ENCODE peak calls at places on chromosomes 2 and 18, in seven cellular contexts. N is sigmoid colon; S is heart right ventricle; P is aorta; J is AG04450; C is CD8-positive, alpha-beta memory T cell; X is breast epithelium. G is an unnamed sample.

GRCh38 chr2:53631313-53632125 is 136.1 kb upstream of the CHAC2 start:
- DNase-seq in N (no peak), S (no peak), P (no peak), J (no peak), C (no peak), X (no peak), G (no peak)

GRCh38 chr2:203867561-203868200 is at the start of gene CTLA4:
- DNase-seq in N (no peak), S (no peak), P (no peak), J (no peak), C (no peak), X (no peak), G (no peak)

GRCh38 chr2:63539416-63540162 is 48.7 kb downstream of the WDPCP start:
- DNase-seq in N (no peak), S (no peak), P (no peak), J (no peak), C (no peak), X (no peak), G (no peak)

GRCh38 chr2:36677995-36678605 is 18.4 kb upstream of the VIT start:
- DNase-seq in N (no peak), S (no peak), P (no peak), J (no peak), C (no peak), X (no peak), G (no peak)

GRCh38 chr18:23872701-23873550 is 141.6 kb upstream of the TTC39C start:
- DNase-seq in N (no peak), S (no peak), P (no peak), J (no peak), C (peak), X (no peak), G (peak)

GRCh38 chr18:72091369-72091768 is 452.8 kb downstream of the CBLN2 start:
- DNase-seq in N (no peak), S (no peak), P (no peak), J (no peak), C (no peak), X (no peak), G (no peak)

GRCh38 chr2:242013771-242014170 is 144.2 kb downstream of the RTP5 start:
- DNase-seq in N (no peak), S (no peak), P (no peak), J (no peak), C (no peak), X (peak), G (no peak)

GRCh38 chr18:46314011-46314410 is 209.8 kb downstream of the HAUS1 start:
- DNase-seq in N (no peak), S (no peak), P (peak), J (no peak), C (no peak), X (no peak), G (no peak)

GRCh38 chr18:67661555-67661954 is 145.0 kb upstream of the DSEL start:
- DNase-seq in N (no peak), S (no peak), P (no peak), J (no peak), C (no peak), X (no peak), G (no peak)

GRCh38 chr2:135954020-135954628 is 31.3 kb downstream of the DARS1 start:
- DNase-seq in N (no peak), S (no peak), P (no peak), J (no peak), C (no peak), X (no peak), G (no peak)

GRCh38 chr2:26172189-26172865 is 561 bp upstream of the GAREM2 start:
- DNase-seq in N (peak), S (no peak), P (no peak), J (no peak), C (no peak), X (peak), G (no peak)

GRCh38 chr2:20188851-20189250 is 36.1 kb downstream of the SDC1 start:
- DNase-seq in N (no peak), S (no peak), P (no peak), J (no peak), C (no peak), X (no peak), G (no peak)

GRCh38 chr2:217703102-217703501 is 299.7 kb downstream of the TNS1 start:
- DNase-seq in N (no peak), S (no peak), P (no peak), J (no peak), C (no peak), X (no peak), G (no peak)

GRCh38 chr2:26657265-26657664 is 16.1 kb upstream of the CIB4 start:
- DNase-seq in N (no peak), S (no peak), P (no peak), J (no peak), C (no peak), X (no peak), G (no peak)

GRCh38 chr18:13447621-13448020 is 229.1 kb downstream of the LDLRAD4 start:
- DNase-seq in N (no peak), S (peak), P (peak), J (no peak), C (no peak), X (no peak), G (no peak)

GRCh38 chr18:45652703-45653490 is 37.6 kb downstream of the SLC14A2 start:
- DNase-seq in N (no peak), S (no peak), P (no peak), J (no peak), C (no peak), X (no peak), G (no peak)

GRCh38 chr18:13457327-13457726 is 238.8 kb downstream of the LDLRAD4 start:
- DNase-seq in N (no peak), S (no peak), P (no peak), J (no peak), C (no peak), X (no peak), G (no peak)

GRCh38 chr2:28716265-28716865 is 35.3 kb upstream of the PPP1CB start:
- DNase-seq in N (peak), S (peak), P (no peak), J (peak), C (no peak), X (no peak), G (no peak)

GRCh38 chr2:127575185-127575765 is 39.8 kb downstream of the MYO7B start:
- DNase-seq in N (no peak), S (no peak), P (no peak), J (no peak), C (no peak), X (no peak), G (no peak)

GRCh38 chr2:232235716-232236115 is 142.8 kb upstream of the ALPP start:
- DNase-seq in N (no peak), S (no peak), P (no peak), J (no peak), C (no peak), X (no peak), G (no peak)

GRCh38 chr18:57461652-57462269 is 26.6 kb downstream of the ONECUT2 start:
- DNase-seq in N (no peak), S (no peak), P (no peak), J (no peak), C (no peak), X (no peak), G (no peak)

GRCh38 chr18:50866765-50867164 is 12.2 kb upstream of the ME2 start:
- DNase-seq in N (no peak), S (no peak), P (no peak), J (no peak), C (no peak), X (no peak), G (no peak)

GRCh38 chr2:151097118-151097517 is 164.5 kb downstream of the RBM43 start:
- DNase-seq in N (no peak), S (peak), P (no peak), J (peak), C (no peak), X (no peak), G (no peak)

GRCh38 chr2:239110595-239111048 is 262.7 kb downstream of the TWIST2 start:
- DNase-seq in N (peak), S (no peak), P (no peak), J (no peak), C (no peak), X (no peak), G (no peak)

GRCh38 chr2:239499989-239500914 is 99.4 kb upstream of the HDAC4 start:
- DNase-seq in N (no peak), S (no peak), P (no peak), J (no peak), C (no peak), X (no peak), G (no peak)

GRCh38 chr2:71422786-71423185 is 30.6 kb upstream of the DYSF start:
- DNase-seq in N (no peak), S (no peak), P (no peak), J (no peak), C (no peak), X (no peak), G (no peak)

GRCh38 chr2:197135806-197136205 is 174.8 kb downstream of the ANKRD44 start:
- DNase-seq in N (no peak), S (no peak), P (no peak), J (no peak), C (no peak), X (no peak), G (no peak)

GRCh38 chr2:120653026-120653425 is 82.6 kb upstream of the GLI2 start:
- DNase-seq in N (no peak), S (no peak), P (no peak), J (no peak), C (no peak), X (no peak), G (no peak)

GRCh38 chr2:213246665-213247281 is 37.5 kb upstream of the SPAG16 start:
- DNase-seq in N (no peak), S (no peak), P (no peak), J (peak), C (peak), X (no peak), G (no peak)

GRCh38 chr18:1657888-1658287 is 753.2 kb downstream of the ADCYAP1 start:
- DNase-seq in N (no peak), S (no peak), P (no peak), J (no peak), C (no peak), X (no peak), G (no peak)

GRCh38 chr2:127551221-127551930 is 15.9 kb downstream of the MYO7B start:
- DNase-seq in N (no peak), S (no peak), P (no peak), J (no peak), C (no peak), X (no peak), G (no peak)

GRCh38 chr2:145623136-145623535 is 1103.2 kb upstream of the ZEB2 start:
- DNase-seq in N (no peak), S (no peak), P (no peak), J (no peak), C (no peak), X (no peak), G (no peak)

GRCh38 chr2:187360286-187360685 is 87.8 kb downstream of the CALCRL start:
- DNase-seq in N (no peak), S (no peak), P (no peak), J (no peak), C (no peak), X (no peak), G (no peak)

DNA sequence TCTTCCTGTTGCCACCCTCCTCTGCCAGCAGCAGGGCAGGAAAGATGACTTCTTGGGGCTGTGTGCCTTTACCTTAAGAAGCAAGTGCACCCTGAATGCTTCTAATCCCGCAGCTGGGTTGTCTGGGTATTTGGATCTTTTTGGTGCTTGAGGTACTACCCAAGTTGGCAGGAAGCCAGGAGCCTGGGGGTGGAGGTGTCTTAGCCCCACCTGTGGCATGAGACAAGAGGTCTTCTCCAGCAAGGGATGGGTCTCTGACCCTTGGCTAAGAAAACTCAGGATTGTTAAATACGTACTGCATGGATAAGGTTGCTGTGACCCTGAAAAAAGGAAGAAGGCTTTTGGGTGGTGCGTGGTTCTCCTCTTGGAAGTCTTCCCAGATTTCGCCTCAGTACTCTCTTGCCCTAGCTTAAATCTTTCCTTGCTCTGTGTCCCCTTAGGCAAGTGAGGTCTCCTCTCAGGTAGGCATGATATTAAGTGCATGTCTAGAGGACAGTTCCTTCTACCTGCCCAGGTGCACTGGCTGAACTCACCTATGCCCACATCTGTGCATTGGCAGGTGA is 4.3 kb downstream of the HPCAL1 start:
- DNase-seq in N (no peak), S (no peak), P (peak), J (no peak), C (no peak), X (no peak), G (no peak)
- H3K27ac ChIP-seq in N (no peak), S (no peak), P (no peak), J (no peak), C (peak), X (no peak), G (no peak)

GRCh38 chr18:79925656-79925979 is 25.8 kb downstream of the SLC66A2 start:
- DNase-seq in N (peak), S (no peak), P (no peak), J (no peak), C (no peak), X (peak), G (no peak)
- H3K27ac ChIP-seq in N (peak), S (no peak), P (no peak), J (no peak), C (no peak), X (no peak), G (no peak)

GRCh38 chr2:166106431-166107015 is 21.3 kb downstream of the SCN1A start:
- DNase-seq in N (no peak), S (no peak), P (no peak), J (no peak), C (no peak), X (no peak), G (no peak)
- H3K27ac ChIP-seq in N (no peak), S (no peak), P (no peak), J (no peak), C (no peak), X (no peak), G (no peak)

GRCh38 chr2:168935810-168936581 is 34.9 kb downstream of the G6PC2 start:
- DNase-seq in N (no peak), S (no peak), P (no peak), J (no peak), C (no peak), X (no peak), G (no peak)
- H3K27ac ChIP-seq in N (no peak), S (no peak), P (no peak), J (no peak), C (peak), X (no peak), G (no peak)

G was measured in caudate nucleus.